ENCODE peak calls at places on chromosome 12, in seven cellular contexts. One of them, this sample, is unnamed.

GRCh38 chr12:14950982-14951746 is 10.2 kb downstream of the ARHGDIB start:
- DNase-seq in cardiac septum: no peak
- DNase-seq in KG1: no peak
- DNase-seq in RWPE1: peak; percentile 81
- DNase-seq in naive thymus-derived CD4-positive, alpha-beta T cell: no peak
- DNase-seq in C1 segment of cervical spinal cord: no peak
- DNase-seq in substantia nigra: no peak
- DNase-seq in this sample: no peak

GRCh38 chr12:47903151-47903611 is 1.6 kb downstream of the VDR start:
- DNase-seq in cardiac septum: no peak
- DNase-seq in KG1: no peak
- DNase-seq in RWPE1: no peak
- DNase-seq in naive thymus-derived CD4-positive, alpha-beta T cell: no peak
- DNase-seq in C1 segment of cervical spinal cord: no peak
- DNase-seq in substantia nigra: no peak
- DNase-seq in this sample: no peak

GRCh38 chr12:9740109-9740750 is 7.3 kb upstream of the CLECL1 start:
- DNase-seq in cardiac septum: no peak
- DNase-seq in KG1: no peak
- DNase-seq in RWPE1: no peak
- DNase-seq in naive thymus-derived CD4-positive, alpha-beta T cell: peak; percentile 62
- DNase-seq in C1 segment of cervical spinal cord: no peak
- DNase-seq in substantia nigra: no peak
- DNase-seq in this sample: no peak

GRCh38 chr12:123580772-123581171 is 3.6 kb upstream of the TMED2 start:
- DNase-seq in cardiac septum: no peak
- DNase-seq in KG1: no peak
- DNase-seq in RWPE1: no peak
- DNase-seq in naive thymus-derived CD4-positive, alpha-beta T cell: no peak
- DNase-seq in C1 segment of cervical spinal cord: no peak
- DNase-seq in substantia nigra: no peak
- DNase-seq in this sample: no peak

GRCh38 chr12:98868076-98868475 is 223.0 kb downstream of the APAF1 start:
- DNase-seq in cardiac septum: no peak
- DNase-seq in KG1: no peak
- DNase-seq in RWPE1: no peak
- DNase-seq in naive thymus-derived CD4-positive, alpha-beta T cell: no peak
- DNase-seq in C1 segment of cervical spinal cord: no peak
- DNase-seq in substantia nigra: no peak
- DNase-seq in this sample: peak; percentile 72

GRCh38 chr12:96489392-96490056 is at the start of gene CFAP54:
- DNase-seq in cardiac septum: peak; percentile 96
- DNase-seq in KG1: peak; percentile 84
- DNase-seq in RWPE1: peak; percentile 93
- DNase-seq in naive thymus-derived CD4-positive, alpha-beta T cell: peak; percentile 94
- DNase-seq in C1 segment of cervical spinal cord: peak; percentile 70
- DNase-seq in substantia nigra: peak; percentile 87
- DNase-seq in this sample: peak; percentile 92

GRCh38 chr12:47863985-47864384 is 40.8 kb downstream of the VDR start:
- DNase-seq in cardiac septum: no peak
- DNase-seq in KG1: no peak
- DNase-seq in RWPE1: peak; percentile 41
- DNase-seq in naive thymus-derived CD4-positive, alpha-beta T cell: no peak
- DNase-seq in C1 segment of cervical spinal cord: no peak
- DNase-seq in substantia nigra: no peak
- DNase-seq in this sample: no peak

GRCh38 chr12:49548822-49549648 is 10.2 kb downstream of the KCNH3 start:
- DNase-seq in cardiac septum: peak; percentile 74
- DNase-seq in KG1: no peak
- DNase-seq in RWPE1: no peak
- DNase-seq in naive thymus-derived CD4-positive, alpha-beta T cell: no peak
- DNase-seq in C1 segment of cervical spinal cord: no peak
- DNase-seq in substantia nigra: no peak
- DNase-seq in this sample: peak; percentile 65

This sample was measured in dorsolateral prefrontal cortex.